ENCODE peak calls at places on chromosomes 4 and X, in ten cellular contexts. P, U, Y, M, O, V, D, N, T and W are unnamed samples.

GRCh38 chrX:119425050-119425449 is 25.9 kb downstream of the SLC25A43 start:
- DNase-seq in P (no peak), U (no peak), V (no peak), N (no peak), D (no peak), O (no peak), M (no peak), Y (no peak), T (no peak), W (no peak)

GRCh38 chrX:48896611-48897011 is 957 bp downstream of the TIMM17B start:
- DNase-seq in Y (no peak), D (no peak), P (no peak), T (no peak), U (no peak), O (peak; percentile 58), N (no peak), V (peak; percentile 42), M (no peak), W (no peak)

GRCh38 chrX:151801980-151802379 is 67.4 kb downstream of the CNGA2 start:
- DNase-seq in N (no peak), Y (no peak), U (no peak), P (no peak), V (no peak), D (no peak), M (no peak), T (no peak), O (no peak), W (no peak)

GRCh38 chrX:119763175-119763574 is 4.8 kb downstream of the SOWAHD start:
- DNase-seq in P (no peak), T (peak; percentile 77), M (no peak), D (no peak), O (no peak), N (no peak), V (peak; percentile 90), Y (no peak), U (no peak), W (no peak)

GRCh38 chrX:96052078-96052477 is 632.6 kb upstream of the DIAPH2 start:
- DNase-seq in Y (no peak), M (no peak), O (no peak), D (no peak), V (no peak), P (no peak), T (no peak), N (no peak), U (no peak), W (no peak)

GRCh38 chrX:133440081-133440796 is 24.9 kb upstream of the GPC4 start:
- DNase-seq in U (no peak), T (no peak), D (no peak), M (peak; percentile 61), O (no peak), Y (no peak), N (no peak), P (no peak), V (no peak), W (no peak)

GRCh38 chr4:43234626-43235025 is 342.1 kb downstream of the GRXCR1 start:
- DNase-seq in P (no peak), N (no peak), D (no peak), T (peak; percentile 44), V (peak; percentile 67), U (no peak), M (no peak), Y (no peak), O (no peak), W (no peak)

GRCh38 chr4:92050875-92051274 is 252.9 kb upstream of the GRID2 start:
- DNase-seq in U (no peak), N (no peak), T (no peak), V (peak; percentile 3), Y (no peak), P (no peak), O (no peak), D (no peak), M (no peak), W (no peak)

GRCh38 chrX:118961866-118962560 is 12.4 kb upstream of the LONRF3 start:
- DNase-seq in U (no peak), T (no peak), O (no peak), V (no peak), D (no peak), M (no peak), N (no peak), Y (no peak), P (no peak), W (no peak)

GRCh38 chr4:797066-797465 is 28.9 kb downstream of the CPLX1 start:
- DNase-seq in T (no peak), V (no peak), M (no peak), N (no peak), P (no peak), O (no peak), Y (no peak), D (no peak), U (no peak), W (no peak)

GRCh38 chr4:159401791-159402380 is 299.0 kb downstream of the RAPGEF2 start:
- DNase-seq in O (no peak), M (no peak), P (no peak), V (peak; percentile 92), N (no peak), D (no peak), Y (no peak), T (peak; percentile 98), U (no peak), W (no peak)

GRCh38 chr4:24727390-24727789 is 68.0 kb upstream of the SOD3 start:
- DNase-seq in M (no peak), P (no peak), Y (no peak), V (no peak), U (no peak), T (no peak), N (no peak), D (no peak), O (no peak), W (no peak)

GRCh38 chr4:76993787-76994641 is 44.5 kb downstream of the SEPTIN11 start:
- DNase-seq in V (no peak), D (no peak), Y (no peak), O (no peak), U (no peak), P (no peak), M (no peak), N (no peak), T (no peak), W (peak; percentile 33)

GRCh38 chr4:55866973-55867574 is 13.6 kb downstream of the EXOC1 start:
- DNase-seq in V (peak; percentile 73), O (no peak), T (peak; percentile 74), N (no peak), Y (no peak), P (no peak), M (no peak), D (peak; percentile 29), U (no peak), W (peak; percentile 74)

GRCh38 chrX:148794350-148794749 is 293.9 kb downstream of the AFF2 start:
- DNase-seq in U (no peak), P (no peak), N (no peak), O (no peak), T (no peak), Y (no peak), V (no peak), D (no peak), M (no peak), W (no peak)

GRCh38 chr4:8188743-8189550 is 10.1 kb upstream of the SH3TC1 start:
- DNase-seq in Y (no peak), U (peak; percentile 93), V (no peak), O (no peak), M (no peak), D (no peak), P (no peak), T (no peak), N (no peak), W (no peak)

GRCh38 chrX:42195506-42195905 is 272.2 kb upstream of the CASK start:
- DNase-seq in U (no peak), T (no peak), V (no peak), O (no peak), N (no peak), Y (no peak), M (peak; percentile 43), D (no peak), P (no peak), W (no peak)

GRCh38 chrX:42188730-42189129 is 265.4 kb upstream of the CASK start:
- DNase-seq in O (no peak), V (no peak), T (no peak), M (no peak), D (no peak), Y (no peak), U (no peak), N (no peak), P (no peak), W (no peak)

GRCh38 chrX:42189601-42190000 is 266.2 kb upstream of the CASK start:
- DNase-seq in N (no peak), T (no peak), U (no peak), P (no peak), M (no peak), Y (no peak), V (no peak), D (no peak), O (no peak), W (no peak)
- H3K27ac ChIP-seq in N (no peak overlapping the region), T (no peak overlapping the region), U (no peak overlapping the region), P (no peak overlapping the region), M (no peak overlapping the region), Y (no peak overlapping the region), V (no peak overlapping the region), D (no peak overlapping the region), O (no peak overlapping the region), W (no peak overlapping the region)

DNA sequence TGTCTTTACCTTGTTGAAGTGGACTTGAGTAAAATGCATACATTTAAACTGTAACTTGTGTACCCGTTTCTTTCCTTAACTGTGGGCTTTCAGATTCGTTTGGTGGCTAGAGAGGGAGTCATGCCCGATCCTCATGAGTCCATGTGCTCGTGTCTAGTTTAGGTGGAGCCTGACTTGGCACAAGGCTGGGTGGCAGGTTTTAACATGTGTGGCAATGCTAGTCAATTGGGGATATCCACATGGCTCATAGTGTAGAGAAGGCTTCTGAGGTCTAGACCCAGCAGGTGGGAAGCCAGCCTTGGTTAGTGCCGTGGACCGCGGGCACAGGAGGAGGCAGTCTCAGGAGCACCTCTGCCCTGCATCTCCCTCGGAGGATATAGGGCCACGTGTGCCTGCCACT is 48.5 kb upstream of the CLCN4 start:
- DNase-seq in T (no peak), P (no peak), D (no peak), M (no peak), N (no peak), Y (no peak), V (no peak), O (no peak), U (no peak), W (no peak)
- H3K4me1 ChIP-seq in T (peaks cover 2% of the 10 kb centered on the region), P (no peaks in the 10 kb centered on the region), D (peaks cover 34% of the 10 kb centered on the region), M (peaks cover 2% of the 10 kb centered on the region), N (peaks cover 34% of the 10 kb centered on the region), Y (peaks cover 36% of the 10 kb centered on the region), V (peaks cover 5% of the 10 kb centered on the region), O (peaks cover 81% of the 10 kb centered on the region), U (peaks cover 57% of the 10 kb centered on the region), W (peaks cover 49% of the 10 kb centered on the region)

DNA sequence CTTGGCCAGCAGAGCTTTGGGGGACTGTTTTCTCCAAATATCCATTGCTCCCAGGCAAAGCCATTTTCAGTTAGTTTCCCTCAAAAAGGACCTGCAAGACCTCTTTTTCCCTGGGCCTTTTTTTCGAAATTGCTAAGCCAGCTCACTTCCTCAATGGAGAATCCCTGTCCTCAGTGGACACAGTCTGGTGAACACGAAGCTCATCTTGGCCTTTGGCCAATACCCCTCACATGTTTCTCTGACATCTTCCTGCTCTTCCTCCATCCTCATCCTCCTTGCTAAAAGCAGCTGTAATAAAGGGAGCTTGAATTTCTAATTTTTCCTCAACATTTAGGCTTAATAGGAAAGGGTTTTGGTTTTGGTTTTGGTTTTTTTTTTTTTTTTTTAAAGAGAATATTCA is 17.6 kb upstream of the PRPS1 start:
- DNase-seq in T (peak; percentile 6), V (no peak), P (no peak), N (no peak), D (no peak), Y (no peak), M (no peak), U (no peak), O (no peak), W (no peak)
- H3K27ac ChIP-seq in T (no peak overlapping the region), V (no peak overlapping the region), P (no peak overlapping the region), N (no peak overlapping the region), D (no peak overlapping the region), Y (no peak overlapping the region), M (no peak overlapping the region), U (no peak overlapping the region), O (no peak overlapping the region), W (no peak overlapping the region)

GRCh38 chr4:3040447-3041191 is 33.7 kb downstream of the HTT-AS start:
- DNase-seq in N (no peak), V (no peak), P (no peak), M (no peak), O (peak; percentile 82), D (no peak), Y (no peak), U (no peak), T (no peak), W (no peak)
- H3K4me1 ChIP-seq in N (peaks cover 33% of the 10 kb centered on the region), V (peaks cover 7% of the 10 kb centered on the region), P (no peaks in the 10 kb centered on the region), M (no peaks in the 10 kb centered on the region), O (peaks cover 62% of the 10 kb centered on the region), D (no peaks in the 10 kb centered on the region), Y (peaks cover 40% of the 10 kb centered on the region), U (peaks cover 32% of the 10 kb centered on the region), T (peaks cover 2% of the 10 kb centered on the region), W (peaks cover 50% of the 10 kb centered on the region)